ENCODE peak calls at places on chromosomes 16 and 17, in six cellular contexts. F is GM04504, Y is HT-29, V is HS-27A, X is endodermal cell, C is dorsolateral prefrontal cortex. S is an unnamed sample.

GRCh38 chr16:86798247-86799041 is 220.1 kb downstream of the FOXL1 start:
- DNase-seq in F (no peak), V (no peak), C (no peak), Y (no peak), X (no peak), S (no peak)

GRCh38 chr16:58409316-58409973 is 17.2 kb downstream of the GINS3 start:
- DNase-seq in C (no peak), V (no peak), Y (no peak), X (no peak), F (no peak), S (no peak)

GRCh38 chr17:39660011-39660360 is 5.2 kb upstream of the TCAP start:
- DNase-seq in X (no peak), C (no peak), F (no peak), V (no peak), Y (no peak), S (peak; percentile 67)

GRCh38 chr16:2467301-2468141 is 3.6 kb upstream of the NTN3 start:
- DNase-seq in V (peak; percentile 47), C (peak; percentile 79), Y (peak; percentile 41), F (no peak), X (peak; percentile 84), S (no peak)

GRCh38 chr16:28166394-28167208 is 45.2 kb downstream of the XPO6 start:
- DNase-seq in F (no peak), V (no peak), X (no peak), C (no peak), Y (no peak), S (no peak)

GRCh38 chr17:50348522-50349240 is 2.8 kb downstream of the XYLT2 start:
- DNase-seq in C (no peak), V (no peak), Y (no peak), X (peak; percentile 47), F (no peak), S (no peak)

GRCh38 chr16:14337303-14338191 is 266.4 kb downstream of the MRTFB start:
- DNase-seq in F (peak; percentile 16), C (no peak), V (no peak), Y (no peak), X (no peak), S (no peak)

GRCh38 chr16:12060751-12061150 is 84.2 kb downstream of the SNX29 start:
- DNase-seq in F (no peak), C (no peak), V (no peak), X (no peak), Y (no peak), S (no peak)

GRCh38 chr16:4412159-4412558 is 4.2 kb downstream of the CORO7 start:
- DNase-seq in F (no peak), C (no peak), V (no peak), Y (no peak), X (no peak), S (no peak)

GRCh38 chr16:25093208-25094061 is 18.1 kb upstream of the LCMT1 start:
- DNase-seq in Y (no peak), C (no peak), F (no peak), X (no peak), V (no peak), S (no peak)

GRCh38 chr16:55499951-55500350 is 8.9 kb upstream of the LPCAT2 start:
- DNase-seq in V (peak; percentile 98), X (peak; percentile 20), Y (peak; percentile 83), F (peak; percentile 96), C (no peak), S (no peak)

GRCh38 chr17:3026856-3027751 is 36.3 kb downstream of the OR1D5 start:
- DNase-seq in X (peak; percentile 45), C (peak; percentile 18), F (no peak), V (no peak), Y (no peak), S (no peak)

GRCh38 chr17:2101448-2102257 is 46.8 kb downstream of the HIC1 start:
- DNase-seq in V (no peak), X (no peak), C (no peak), F (no peak), Y (peak; percentile 98), S (no peak)

GRCh38 chr17:78128616-78129384 is at the start of gene TMC6:
- DNase-seq in V (no peak), C (no peak), Y (peak; percentile 90), F (no peak), X (peak; percentile 97), S (peak; percentile 51)

GRCh38 chr16:67718668-67719047 is 458 bp downstream of the GFOD2 start:
- DNase-seq in F (no peak), X (no peak), Y (peak; percentile 30), V (no peak), C (no peak), S (no peak)

GRCh38 chr17:52606590-52606989 is 448.1 kb upstream of the CA10 start:
- DNase-seq in C (no peak), Y (no peak), V (no peak), F (no peak), X (no peak), S (no peak)

GRCh38 chr17:6043405-6043804 is 26.8 kb upstream of the WSCD1 start:
- DNase-seq in X (no peak), V (no peak), C (no peak), Y (no peak), F (no peak), S (no peak)

GRCh38 chr16:66250686-66251405 is 115.6 kb upstream of the CDH5 start:
- DNase-seq in V (no peak), Y (no peak), C (no peak), F (no peak), X (no peak), S (peak; percentile 51)

GRCh38 chr17:81685108-81685507 is 1.3 kb downstream of the HGS start:
- DNase-seq in Y (peak; percentile 29), X (peak; percentile 52), C (no peak), V (no peak), F (peak; percentile 45), S (peak; percentile 71)

GRCh38 chr17:32518856-32519768 is 32.3 kb downstream of the CDK5R1 start:
- DNase-seq in X (peak; percentile 97), F (no peak), Y (peak; percentile 63), V (no peak), C (no peak), S (peak; percentile 45)

GRCh38 chr16:9123871-9124270 is 32.4 kb downstream of the HAPSTR1 start:
- DNase-seq in X (no peak), Y (peak; percentile 61), F (no peak), V (no peak), C (no peak), S (no peak)

GRCh38 chr16:28261916-28262315 is 30.4 kb upstream of the SBK1 start:
- DNase-seq in Y (peak; percentile 46), V (no peak), X (no peak), F (no peak), C (no peak), S (no peak)

GRCh38 chr16:85394511-85395206 is 218.5 kb upstream of the GSE1 start:
- DNase-seq in Y (peak; percentile 26), X (no peak), V (no peak), F (no peak), C (peak; percentile 36), S (no peak)

GRCh38 chr17:66281671-66282369 is 20.6 kb upstream of the PRKCA start:
- DNase-seq in V (no peak), C (no peak), X (no peak), F (no peak), Y (no peak), S (no peak)

GRCh38 chr16:10878644-10879498 is 1.9 kb downstream of the CIITA start:
- DNase-seq in V (no peak), Y (no peak), F (peak; percentile 13), X (peak; percentile 73), C (no peak), S (peak; percentile 43)

GRCh38 chr17:574061-574460 is 140.6 kb downstream of the VPS53 start:
- DNase-seq in V (no peak), Y (no peak), F (no peak), X (no peak), C (no peak), S (no peak)

GRCh38 chr17:50297407-50297865 is 23.2 kb downstream of the TMEM92 start:
- DNase-seq in Y (peak; percentile 80), F (no peak), C (peak; percentile 70), X (peak; percentile 96), V (no peak), S (peak; percentile 80)

GRCh38 chr16:88691924-88692560 is 5.7 kb upstream of the SNAI3 start:
- DNase-seq in C (no peak), Y (no peak), V (no peak), X (no peak), F (no peak), S (no peak)

GRCh38 chr17:68861602-68862001 is 93.6 kb downstream of the ABCA8 start:
- DNase-seq in X (no peak), C (no peak), Y (no peak), F (no peak), V (no peak), S (no peak)

GRCh38 chr17:64358261-64358788 is 32.3 kb downstream of the PECAM1 start:
- DNase-seq in X (no peak), C (no peak), Y (no peak), F (no peak), V (no peak), S (no peak)

GRCh38 chr17:17467021-17467420 is 9.8 kb upstream of the MED9 start:
- DNase-seq in Y (no peak), C (no peak), X (no peak), F (no peak), V (no peak), S (no peak)

GRCh38 chr17:65185060-65185459 is 47.9 kb downstream of the RGS9 start:
- DNase-seq in F (no peak), C (no peak), V (no peak), Y (no peak), X (no peak), S (no peak)

GRCh38 chr17:17151541-17151940 is 54.6 kb downstream of the PLD6 start:
- DNase-seq in F (no peak), Y (no peak), X (no peak), C (no peak), V (peak; percentile 79), S (no peak)

GRCh38 chr17:48603959-48604769 is 622 bp downstream of the HOXB6 start:
- DNase-seq in F (peak; percentile 26), V (no peak), Y (peak; percentile 76), X (peak; percentile 82), C (no peak), S (no peak)

GRCh38 chr16:83300326-83300725 is 507.5 kb upstream of the HSBP1 start:
- DNase-seq in F (no peak), X (no peak), C (no peak), V (no peak), Y (no peak), S (no peak)

GRCh38 chr16:14074544-14074943 is 3.4 kb downstream of the MRTFB start:
- DNase-seq in X (no peak), C (no peak), Y (no peak), V (no peak), F (no peak), S (no peak)

GRCh38 chr16:12002447-12003006 is 26.0 kb downstream of the SNX29 start:
- DNase-seq in C (no peak), X (no peak), Y (no peak), V (no peak), F (peak; percentile 72), S (no peak)

GRCh38 chr16:56910654-56911539 is 21.0 kb upstream of the HERPUD1 start:
- DNase-seq in V (no peak), X (no peak), C (no peak), Y (no peak), F (peak; percentile 75), S (no peak)